ENCODE peak calls at places on chromosomes 13 and 19, in nine cellular contexts. W, T, S, Z, P, X, O, H and E are unnamed samples. For H3K9me3, the result is how much of the 10 kb centered on the place peaks cover.

GRCh38 chr13:50080856-50081105 is 65.5 kb downstream of the KCNRG start:
- DNase-seq in W (no peak), T (no peak), S (no peak), Z (no peak), P (no peak), X (no peak), O (no peak), H (no peak), E (no peak)

GRCh38 chr13:34246511-34246910 is 428.6 kb downstream of the RFC3 start:
- DNase-seq in W (no peak), T (no peak), S (no peak), Z (no peak), P (no peak), X (no peak), O (no peak), H (no peak), E (no peak)

GRCh38 chr13:73171926-73172325 is 113.1 kb downstream of the KLF5 start:
- DNase-seq in W (no peak), T (no peak), S (no peak), Z (no peak), P (peak), X (no peak), O (no peak), H (peak), E (no peak)

GRCh38 chr19:15294591-15294990 is 37.7 kb downstream of the BRD4 start:
- DNase-seq in W (no peak), T (no peak), S (no peak), Z (no peak), P (no peak), X (no peak), O (no peak), H (no peak), E (no peak)

GRCh38 chr13:110387451-110388140 is 80.5 kb downstream of the COL4A2 start:
- DNase-seq in W (no peak), T (no peak), S (no peak), Z (no peak), P (peak), X (no peak), O (no peak), H (no peak), E (peak)

GRCh38 chr13:80524447-80525215 is 183.7 kb upstream of the SPRY2 start:
- DNase-seq in W (peak), T (no peak), S (no peak), Z (no peak), P (no peak), X (no peak), O (no peak), H (no peak), E (no peak)

GRCh38 chr13:70817571-70817970 is 709.3 kb upstream of the KLHL1 start:
- DNase-seq in W (no peak), T (no peak), S (no peak), Z (no peak), P (no peak), X (no peak), O (no peak), H (no peak), E (no peak)

GRCh38 chr19:17020823-17021222 is 5.8 kb downstream of the CPAMD8 start:
- DNase-seq in W (peak), T (no peak), S (no peak), Z (no peak), P (no peak), X (no peak), O (no peak), H (no peak), E (no peak)

GRCh38 chr19:47228168-47228936 is 2.6 kb downstream of the BBC3 start:
- DNase-seq in W (no peak), T (peak), S (no peak), Z (peak), P (peak), X (peak), O (peak), H (peak), E (no peak)

GRCh38 chr19:1451916-1452801 is 2.2 kb downstream of the APC2 start:
- DNase-seq in W (no peak), T (no peak), S (no peak), Z (no peak), P (peak), X (no peak), O (no peak), H (no peak), E (no peak)

GRCh38 chr19:11322269-11323024 is 17.0 kb downstream of the RAB3D start:
- DNase-seq in W (no peak), T (no peak), S (no peak), Z (no peak), P (no peak), X (no peak), O (no peak), H (no peak), E (no peak)

GRCh38 chr19:11323601-11324078 is 15.8 kb downstream of the RAB3D start:
- DNase-seq in W (no peak), T (no peak), S (no peak), Z (no peak), P (no peak), X (no peak), O (no peak), H (no peak), E (no peak)

GRCh38 chr19:11324079-11324661 is 15.3 kb downstream of the RAB3D start:
- DNase-seq in W (no peak), T (peak), S (peak), Z (peak), P (no peak), X (no peak), O (no peak), H (no peak), E (peak)

GRCh38 chr19:11324748-11325389 is 14.6 kb downstream of the RAB3D start:
- DNase-seq in W (no peak), T (no peak), S (no peak), Z (peak), P (no peak), X (no peak), O (no peak), H (no peak), E (no peak)

GRCh38 chr19:11321206-11322126 is 18.0 kb downstream of the RAB3D start:
- DNase-seq in W (no peak), T (no peak), S (no peak), Z (no peak), P (peak), X (no peak), O (no peak), H (no peak), E (no peak)
- H3K27ac ChIP-seq in W (no peak), T (no peak), S (no peak), Z (no peak), P (no peak), X (no peak), O (no peak), H (no peak), E (no peak)

GRCh38 chr13:39310961-39311360 is 272.7 kb downstream of the NHLRC3 start:
- DNase-seq in W (no peak), T (no peak), S (no peak), Z (no peak), P (no peak), X (no peak), O (no peak), H (no peak), E (no peak)

GRCh38 chr13:39311619-39312018 is 273.4 kb downstream of the NHLRC3 start:
- DNase-seq in W (no peak), T (no peak), S (no peak), Z (no peak), P (no peak), X (no peak), O (no peak), H (no peak), E (no peak)

GRCh38 chr13:39302855-39303254 is 264.6 kb downstream of the NHLRC3 start:
- DNase-seq in W (no peak), T (no peak), S (no peak), Z (no peak), P (no peak), X (no peak), O (no peak), H (no peak), E (no peak)

DNA sequence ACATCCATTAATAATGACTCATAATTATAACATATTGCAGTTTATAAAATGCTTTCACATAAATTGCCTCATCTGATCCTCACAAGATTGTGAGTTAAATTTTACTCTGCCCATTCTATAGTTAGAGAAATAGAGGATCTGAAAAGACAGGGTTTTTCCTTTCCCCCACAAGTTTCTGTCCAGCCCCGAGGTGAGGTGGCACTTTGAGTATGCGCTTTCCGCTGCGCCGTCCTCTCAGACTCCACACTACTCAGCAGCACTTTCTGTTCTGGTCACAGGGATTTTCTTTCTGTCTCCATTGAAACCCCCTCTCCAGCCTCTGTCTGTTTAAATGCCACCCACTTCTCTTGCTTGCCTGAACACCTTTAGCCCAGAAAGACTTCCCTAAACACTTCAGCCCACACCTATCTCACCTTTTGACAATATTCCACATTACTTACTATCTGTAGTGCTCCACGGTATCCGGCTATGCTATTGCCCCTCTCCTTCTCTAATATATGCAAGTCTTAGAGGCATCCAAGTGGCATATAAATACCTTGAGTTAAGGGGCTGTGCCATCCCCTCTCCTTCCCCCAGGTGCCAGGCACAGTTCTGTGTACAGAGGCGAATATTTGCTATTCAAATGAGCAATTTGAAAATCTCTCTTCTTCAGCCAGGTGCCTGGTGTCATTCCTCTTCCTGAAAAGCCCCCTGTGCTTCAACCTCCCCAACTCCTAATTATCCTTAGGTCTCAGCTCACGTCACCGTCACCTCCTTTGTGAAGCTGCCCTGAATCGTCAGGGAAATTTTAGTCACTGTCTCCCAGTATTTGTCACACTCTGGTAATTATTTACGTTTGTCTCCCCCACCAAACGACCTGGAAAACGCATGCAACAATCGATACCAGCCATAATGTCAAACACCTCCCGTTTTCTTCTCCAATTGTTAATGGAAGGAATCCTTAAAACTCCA is 268.7 kb downstream of the NHLRC3 start:
- DNase-seq in W (no peak), T (no peak), S (no peak), Z (no peak), P (no peak), X (no peak), O (no peak), H (no peak), E (no peak)
- H3K9me3 ChIP-seq in W (under half), T (under half), S (under half), Z (under half), P (under half), X (under half), O (under half), H (under half), E (under half)

GRCh38 chr13:21556051-21556450 is 47.9 kb downstream of the MICU2 start:
- DNase-seq in W (no peak), T (no peak), S (no peak), Z (no peak), P (no peak), X (no peak), O (no peak), H (no peak), E (no peak)

GRCh38 chr13:21546372-21546771 is 57.6 kb downstream of the MICU2 start:
- DNase-seq in W (no peak), T (no peak), S (no peak), Z (no peak), P (no peak), X (no peak), O (no peak), H (no peak), E (no peak)

GRCh38 chr13:21549633-21550032 is 54.3 kb downstream of the MICU2 start:
- DNase-seq in W (no peak), T (no peak), S (no peak), Z (no peak), P (no peak), X (no peak), O (no peak), H (no peak), E (no peak)

GRCh38 chr13:21548577-21548976 is 55.4 kb downstream of the MICU2 start:
- DNase-seq in W (no peak), T (no peak), S (no peak), Z (no peak), P (no peak), X (no peak), O (no peak), H (no peak), E (no peak)

DNA sequence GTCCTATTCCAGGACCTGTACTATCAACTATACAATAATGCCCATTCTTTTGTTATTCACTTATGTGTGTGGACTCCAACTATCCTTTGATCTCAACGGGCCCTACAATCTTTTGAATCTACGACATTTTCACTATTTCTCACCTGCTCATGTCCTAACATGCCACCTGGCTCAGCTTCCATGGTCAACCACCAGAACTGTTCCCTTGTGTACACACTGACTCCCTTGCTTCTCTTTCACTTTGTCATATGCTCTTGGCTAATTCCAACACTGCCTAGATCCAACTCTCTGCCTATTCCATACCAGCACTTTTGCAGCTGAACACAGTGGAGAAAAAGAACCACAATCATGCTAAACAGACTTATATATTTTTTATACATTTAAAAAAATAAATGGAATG is 53.1 kb downstream of the MICU2 start:
- DNase-seq in W (no peak), T (no peak), S (no peak), Z (no peak), P (no peak), X (no peak), O (no peak), H (no peak), E (no peak)
- H3K27ac ChIP-seq in W (no peak), T (no peak), S (no peak), Z (no peak), P (no peak), X (no peak), O (no peak), H (no peak), E (no peak)

GRCh38 chr19:23565256-23565655 is 121.8 kb downstream of the ZNF675 start:
- DNase-seq in W (no peak), T (no peak), S (no peak), Z (no peak), P (no peak), X (no peak), O (no peak), H (no peak), E (no peak)
- H3K9me3 ChIP-seq in W (under half), T (under half), S (under half), Z (under half), P (half or more), X (under half), O (under half), H (under half), E (under half)

GRCh38 chr13:74974234-74974879 is 507.6 kb downstream of the TBC1D4 start:
- DNase-seq in W (no peak), T (no peak), S (no peak), Z (no peak), P (no peak), X (no peak), O (no peak), H (no peak), E (no peak)

GRCh38 chr13:74979703-74980102 is 502.3 kb downstream of the TBC1D4 start:
- DNase-seq in W (no peak), T (no peak), S (no peak), Z (no peak), P (no peak), X (no peak), O (no peak), H (no peak), E (no peak)

GRCh38 chr13:74978596-74978995 is 503.4 kb downstream of the TBC1D4 start:
- DNase-seq in W (no peak), T (no peak), S (no peak), Z (no peak), P (no peak), X (no peak), O (no peak), H (no peak), E (no peak)

GRCh38 chr13:74977498-74977897 is 504.5 kb downstream of the TBC1D4 start:
- DNase-seq in W (no peak), T (no peak), S (no peak), Z (no peak), P (no peak), X (no peak), O (no peak), H (no peak), E (no peak)

GRCh38 chr13:74975122-74975521 is 506.8 kb downstream of the TBC1D4 start:
- DNase-seq in W (no peak), T (no peak), S (no peak), Z (no peak), P (no peak), X (no peak), O (no peak), H (no peak), E (no peak)
- H3K27ac ChIP-seq in W (no peak), T (no peak), S (no peak), Z (no peak), P (no peak), X (no peak), O (no peak), H (no peak), E (no peak)

GRCh38 chr19:56670401-56670960 is 1.1 kb downstream of the ZNF835 start:
- DNase-seq in W (no peak), T (no peak), S (no peak), Z (no peak), P (no peak), X (no peak), O (no peak), H (no peak), E (no peak)

GRCh38 chr19:56664511-56664910 is 7.0 kb downstream of the ZNF835 start:
- DNase-seq in W (no peak), T (no peak), S (no peak), Z (no peak), P (no peak), X (no peak), O (no peak), H (no peak), E (no peak)

GRCh38 chr19:56668676-56669075 is 2.9 kb downstream of the ZNF835 start:
- DNase-seq in W (no peak), T (no peak), S (no peak), Z (no peak), P (no peak), X (no peak), O (no peak), H (no peak), E (no peak)

GRCh38 chr19:56663931-56664500 is 7.5 kb downstream of the ZNF835 start:
- DNase-seq in W (no peak), T (no peak), S (no peak), Z (no peak), P (no peak), X (no peak), O (no peak), H (no peak), E (no peak)

DNA sequence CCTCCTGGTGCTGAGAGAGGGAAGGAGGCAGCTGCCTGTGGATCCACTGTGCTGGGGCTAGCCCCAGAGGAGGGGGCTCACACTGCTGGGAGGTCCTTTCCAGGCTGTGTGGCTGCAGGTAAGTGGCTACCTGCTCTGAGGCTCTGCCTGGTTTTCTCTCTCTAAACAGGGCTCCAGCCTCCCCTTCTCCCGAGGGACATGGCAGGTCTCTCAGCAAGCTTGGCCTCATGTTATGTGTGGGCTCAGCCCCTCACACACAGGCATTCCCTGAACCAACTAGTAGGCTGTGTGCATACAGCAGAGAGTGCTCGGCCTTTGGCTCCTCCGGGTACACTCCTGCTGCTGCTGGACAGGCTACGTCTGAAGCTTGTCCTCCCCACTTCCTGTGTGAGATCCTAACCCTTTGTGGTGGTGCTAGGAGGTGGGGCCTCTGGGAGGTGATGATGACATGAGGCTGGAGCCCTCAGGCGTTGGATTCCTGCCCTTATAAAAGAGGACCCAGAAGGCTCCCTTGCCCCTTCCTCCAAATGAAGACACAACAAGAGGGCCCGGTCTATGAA is 4.2 kb downstream of the ZNF835 start:
- DNase-seq in W (no peak), T (no peak), S (no peak), Z (no peak), P (no peak), X (no peak), O (no peak), H (no peak), E (no peak)
- H3K9me3 ChIP-seq in W (under half), T (under half), S (under half), Z (under half), P (under half), X (under half), O (half or more), H (under half), E (under half)